ENCODE peak calls at places on chromosomes 11 and 22, in nine cellular contexts. R, X, V, O, K, Q, Z, W and I are unnamed samples.
A peak's percentile ranks its signal among the peaks of the same experiment; 100 is the strongest.

GRCh38 chr11:31958086-31958735 is 132.7 kb upstream of the RCN1 start:
- DNase-seq in R (peak; percentile 53), Q (peak; percentile 67), W (peak; percentile 11), X (peak; percentile 63), V (peak; percentile 50), Z (peak; percentile 71), O (no peak), K (peak; percentile 41), I (peak; percentile 29)

GRCh38 chr11:19954899-19955298 is 205.4 kb downstream of the DBX1 start:
- DNase-seq in X (no peak), V (peak; percentile 28), Z (no peak), W (no peak), O (no peak), Q (no peak), K (no peak), R (peak; percentile 33), I (no peak)

GRCh38 chr11:117633186-117633585 is 163.8 kb downstream of the DSCAML1 start:
- DNase-seq in Q (no peak), W (no peak), O (no peak), X (no peak), K (no peak), R (no peak), V (no peak), Z (no peak), I (no peak)

GRCh38 chr22:17542452-17542851 is 20.8 kb upstream of the SLC25A18 start:
- DNase-seq in R (no peak), X (no peak), Q (no peak), K (no peak), W (no peak), V (no peak), O (no peak), Z (no peak), I (no peak)

GRCh38 chr11:128963744-128964340 is 21.2 kb upstream of the TP53AIP1 start:
- DNase-seq in K (no peak), Z (no peak), V (no peak), R (peak; percentile 12), W (no peak), O (no peak), Q (no peak), X (no peak), I (no peak)

GRCh38 chr11:19162946-19163345 is 38.8 kb downstream of the CSRP3 start:
- DNase-seq in R (no peak), K (no peak), W (no peak), V (no peak), O (no peak), X (no peak), Q (no peak), Z (no peak), I (no peak)

GRCh38 chr22:45200862-45201511 is 37.3 kb downstream of the NUP50 start:
- DNase-seq in X (no peak), Z (no peak), O (peak; percentile 77), R (peak; percentile 71), Q (no peak), K (peak; percentile 93), V (peak; percentile 92), W (no peak), I (no peak)

GRCh38 chr11:66617148-66617814 is 851 bp downstream of the RBM14 start:
- DNase-seq in K (peak; percentile 40), R (peak; percentile 76), X (no peak), Q (no peak), O (peak; percentile 93), Z (no peak), V (no peak), W (no peak), I (no peak)